ENCODE peak calls at places on chromosomes 4 and X, in nine cellular contexts. F, Y, M, U, S, E, R, L and X are unnamed samples.

GRCh38 chrX:120672389-120672788 is 42.5 kb upstream of the C1GALT1C1 start:
- DNase-seq in F (peak; percentile 64), Y (no peak), M (peak; percentile 40), U (no peak), S (no peak), E (peak; percentile 37), R (no peak), L (no peak), X (no peak)

GRCh38 chrX:121146059-121146628 is 98.7 kb downstream of the GLUD2 start:
- DNase-seq in F (no peak), Y (no peak), M (no peak), U (no peak), S (no peak), E (no peak), R (no peak), L (no peak), X (no peak)

GRCh38 chr4:4364486-4365208 is 22.3 kb upstream of the NSG1 start:
- DNase-seq in F (no peak), Y (no peak), M (no peak), U (no peak), S (no peak), E (no peak), R (no peak), L (no peak), X (no peak)

GRCh38 chr4:121140712-121141111 is 23.4 kb downstream of the TNIP3 start:
- DNase-seq in F (peak; percentile 57), Y (no peak), M (no peak), U (no peak), S (no peak), E (no peak), R (no peak), L (no peak), X (no peak)

GRCh38 chr4:7693237-7693608 is 246.4 kb downstream of the AFAP1 start:
- DNase-seq in F (no peak), Y (peak; percentile 33), M (no peak), U (no peak), S (no peak), E (no peak), R (no peak), L (no peak), X (no peak)

GRCh38 chr4:91622925-91623600 is 680.7 kb upstream of the GRID2 start:
- DNase-seq in F (no peak), Y (no peak), M (no peak), U (no peak), S (no peak), E (no peak), R (no peak), L (peak; percentile 24), X (no peak)

GRCh38 chr4:181528570-181529184 is 714.5 kb upstream of the TENM3 start:
- DNase-seq in F (peak; percentile 73), Y (peak; percentile 64), M (no peak), U (peak; percentile 23), S (peak; percentile 68), E (peak; percentile 57), R (peak; percentile 48), L (no peak), X (no peak)

GRCh38 chrX:104310084-104310483 is 55.4 kb upstream of the ESX1 start:
- DNase-seq in F (peak; percentile 47), Y (no peak), M (no peak), U (no peak), S (no peak), E (no peak), R (peak; percentile 13), L (no peak), X (no peak)

GRCh38 chr4:53764761-53765490 is 173.6 kb upstream of the LNX1 start:
- DNase-seq in F (no peak), Y (no peak), M (no peak), U (no peak), S (no peak), E (no peak), R (no peak), L (no peak), X (no peak)

GRCh38 chrX:109472939-109473713 is 8.8 kb downstream of the GUCY2F start:
- DNase-seq in F (peak; percentile 31), Y (no peak), M (peak; percentile 14), U (no peak), S (no peak), E (no peak), R (peak; percentile 54), L (no peak), X (no peak)

GRCh38 chr4:185567828-185568442 is 32.6 kb upstream of the PDLIM3 start:
- DNase-seq in F (peak; percentile 78), Y (peak; percentile 75), M (peak; percentile 72), U (peak; percentile 42), S (peak; percentile 64), E (no peak), R (no peak), L (no peak), X (no peak)

GRCh38 chr4:112109455-112110425 is 35.5 kb upstream of the FAM241A start:
- DNase-seq in F (peak; percentile 44), Y (no peak), M (no peak), U (no peak), S (peak; percentile 14), E (no peak), R (peak; percentile 37), L (no peak), X (no peak)

GRCh38 chrX:74242050-74242449 is 61.9 kb upstream of the ZCCHC13 start:
- DNase-seq in F (peak; percentile 76), Y (no peak), M (no peak), U (no peak), S (no peak), E (no peak), R (no peak), L (no peak), X (no peak)

GRCh38 chrX:17644001-17644400 is 93.3 kb upstream of the SCML1 start:
- DNase-seq in F (no peak), Y (no peak), M (no peak), U (no peak), S (no peak), E (no peak), R (no peak), L (no peak), X (no peak)

GRCh38 chrX:1876041-1876440 is 261.2 kb downstream of the ASMT start:
- DNase-seq in F (no peak), Y (no peak), M (no peak), U (no peak), S (no peak), E (no peak), R (no peak), L (no peak), X (no peak)

GRCh38 chr4:186790630-186791029 is 67.0 kb upstream of the FAT1 start:
- DNase-seq in F (peak; percentile 49), Y (no peak), M (no peak), U (no peak), S (no peak), E (no peak), R (no peak), L (no peak), X (no peak)

GRCh38 chrX:117969337-117969736 is 147.3 kb downstream of the KLHL13 start:
- DNase-seq in F (no peak), Y (no peak), M (no peak), U (no peak), S (no peak), E (no peak), R (no peak), L (no peak), X (no peak)

GRCh38 chr4:105050896-105051295 is 95.8 kb upstream of the TET2 start:
- DNase-seq in F (peak; percentile 50), Y (no peak), M (no peak), U (no peak), S (no peak), E (no peak), R (no peak), L (no peak), X (no peak)

GRCh38 chr4:110787109-110787508 is 164.2 kb upstream of the PITX2 start:
- DNase-seq in F (peak; percentile 14), Y (no peak), M (no peak), U (no peak), S (no peak), E (no peak), R (no peak), L (no peak), X (no peak)

DNA sequence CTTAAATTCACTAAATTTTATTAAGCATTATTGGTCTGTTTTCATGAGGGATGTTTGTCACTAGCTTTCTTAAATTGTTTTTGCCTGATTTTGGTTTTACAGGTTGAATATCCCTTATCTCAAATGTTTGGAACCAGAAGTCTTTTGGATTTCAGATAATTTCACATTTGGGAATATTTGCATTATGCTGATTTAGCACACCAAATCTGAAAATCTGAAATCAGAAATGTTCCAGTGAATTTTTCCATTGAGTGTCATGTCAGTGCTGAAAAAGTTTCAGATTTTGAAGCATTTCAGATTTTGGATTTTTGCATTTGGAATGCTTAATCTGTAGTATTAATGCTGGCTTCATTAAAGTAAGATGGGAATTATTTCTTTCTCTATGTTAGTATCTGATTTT is 14.7 kb downstream of the FAM193A start:
- DNase-seq in F (no peak), Y (no peak), M (no peak), U (no peak), S (no peak), E (no peak), R (no peak), L (no peak), X (no peak)
- TF ChIP-seq POLR2A in F (no peak), Y (no peak), M (no peak), U (no peak), S (no peak), E (no peak), R (no peak), L (no peak), X (no peak)

DNA sequence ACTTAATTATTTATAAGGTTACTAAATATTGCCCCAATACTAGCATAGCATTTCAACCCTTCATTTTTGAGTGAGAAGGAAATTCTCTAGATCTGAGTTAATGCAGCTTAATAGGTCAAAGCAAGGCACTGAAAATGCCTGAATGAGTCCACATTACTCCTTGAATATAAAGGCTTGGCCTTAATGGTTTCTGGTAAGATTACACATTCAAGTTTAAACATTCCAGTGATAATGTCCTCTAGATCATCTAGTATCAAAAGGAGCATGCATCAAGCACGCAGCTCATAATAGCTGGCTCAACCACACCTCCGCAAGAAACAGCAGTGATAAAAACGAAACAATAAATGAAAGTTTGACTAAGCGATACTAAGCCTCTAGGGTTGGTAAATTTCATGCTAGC is 87.4 kb downstream of the SPANXN3 start:
- DNase-seq in F (no peak), Y (no peak), M (no peak), U (no peak), S (no peak), E (no peak), R (no peak), L (no peak), X (no peak)
- TF ChIP-seq POLR2A in F (no peak), Y (no peak), M (no peak), U (no peak), S (no peak), E (no peak), R (no peak), L (no peak), X (no peak)

GRCh38 chr4:34412233-34412632 is 1832.1 kb downstream of the ARAP2 start:
- DNase-seq in F (no peak), Y (no peak), M (no peak), U (no peak), S (no peak), E (no peak), R (no peak), L (no peak), X (no peak)
- TF ChIP-seq POLR2A in F (no peak), Y (no peak), M (no peak), U (no peak), S (no peak), E (no peak), R (no peak), L (no peak), X (no peak)

GRCh38 chr4:881709-882108 is 50.4 kb downstream of the GAK start:
- DNase-seq in F (no peak), Y (no peak), M (no peak), U (no peak), S (no peak), E (no peak), R (no peak), L (no peak), X (no peak)
- TF ChIP-seq POLR2A in F (no peak), Y (no peak), M (no peak), U (no peak), S (no peak), E (no peak), R (no peak), L (no peak), X (no peak)